ENCODE peak calls at places on chromosomes 6 and 20, in four cellular contexts. One of them, this sample, is unnamed.

GRCh38 chr6:168026925-168027324 is 29.5 kb downstream of the KIF25 start:
- DNase-seq in SK-N-SH: no peak
- DNase-seq in GM12878: no peak
- DNase-seq in K562: no peak
- DNase-seq in this sample: no peak

GRCh38 chr6:27894839-27895762 is 17.1 kb downstream of the OR2B2 start:
- DNase-seq in SK-N-SH: peak; percentile 64
- DNase-seq in GM12878: peak; percentile 66
- DNase-seq in K562: peak; percentile 75
- DNase-seq in this sample: peak; percentile 49

GRCh38 chr6:14286144-14286543 is 168.6 kb downstream of the CD83 start:
- DNase-seq in SK-N-SH: no peak
- DNase-seq in GM12878: no peak
- DNase-seq in K562: no peak
- DNase-seq in this sample: peak; percentile 43

GRCh38 chr6:108565893-108566292 is 5.2 kb downstream of the FOXO3 start:
- DNase-seq in SK-N-SH: no peak
- DNase-seq in GM12878: no peak
- DNase-seq in K562: no peak
- DNase-seq in this sample: no peak

GRCh38 chr6:29510746-29511300 is 23.1 kb upstream of the MAS1L start:
- DNase-seq in SK-N-SH: no peak
- DNase-seq in GM12878: no peak
- DNase-seq in K562: no peak
- DNase-seq in this sample: no peak

GRCh38 chr20:63059684-63060056 is 52.9 kb upstream of the BHLHE23 start:
- DNase-seq in SK-N-SH: no peak
- DNase-seq in GM12878: no peak
- DNase-seq in K562: no peak
- DNase-seq in this sample: no peak

GRCh38 chr20:15814903-15815302 is 758.3 kb downstream of the KIF16B start:
- DNase-seq in SK-N-SH: no peak
- DNase-seq in GM12878: no peak
- DNase-seq in K562: no peak
- DNase-seq in this sample: no peak

GRCh38 chr6:97147421-97147820 is 135.6 kb downstream of the MMS22L start:
- DNase-seq in SK-N-SH: no peak
- DNase-seq in GM12878: no peak
- DNase-seq in K562: no peak
- DNase-seq in this sample: no peak

GRCh38 chr6:134714679-134715078 is 235.2 kb downstream of the ALDH8A1 start:
- DNase-seq in SK-N-SH: no peak
- DNase-seq in GM12878: no peak
- DNase-seq in K562: no peak
- DNase-seq in this sample: no peak

GRCh38 chr20:53547664-53548239 is 45.9 kb downstream of the ZNF217 start:
- DNase-seq in SK-N-SH: peak; percentile 71
- DNase-seq in GM12878: peak; percentile 21
- DNase-seq in K562: peak; percentile 70
- DNase-seq in this sample: peak; percentile 75

GRCh38 chr6:34237316-34237721 is 646 bp downstream of the HMGA1 start:
- DNase-seq in SK-N-SH: peak; percentile 87
- DNase-seq in GM12878: no peak
- DNase-seq in K562: peak; percentile 79
- DNase-seq in this sample: no peak

GRCh38 chr6:28757429-28758045 is 166.2 kb downstream of the TRIM27 start:
- DNase-seq in SK-N-SH: no peak
- DNase-seq in GM12878: no peak
- DNase-seq in K562: peak; percentile 33
- DNase-seq in this sample: peak; percentile 83

GRCh38 chr20:5923493-5923892 is 26.8 kb downstream of the TRMT6 start:
- DNase-seq in SK-N-SH: no peak
- DNase-seq in GM12878: no peak
- DNase-seq in K562: no peak
- DNase-seq in this sample: no peak

GRCh38 chr6:116840091-116840490 is 11.2 kb upstream of the GPRC6A start:
- DNase-seq in SK-N-SH: no peak
- DNase-seq in GM12878: no peak
- DNase-seq in K562: peak; percentile 20
- DNase-seq in this sample: no peak

GRCh38 chr6:29564875-29565274 is 5.3 kb upstream of the UBD start:
- DNase-seq in SK-N-SH: no peak
- DNase-seq in GM12878: no peak
- DNase-seq in K562: no peak
- DNase-seq in this sample: no peak

GRCh38 chr6:11702039-11702795 is 76.4 kb downstream of the ADTRP start:
- DNase-seq in SK-N-SH: no peak
- DNase-seq in GM12878: no peak
- DNase-seq in K562: no peak
- DNase-seq in this sample: peak; percentile 51

GRCh38 chr6:138512615-138513014 is 13.3 kb upstream of the NHSL1 start:
- DNase-seq in SK-N-SH: no peak
- DNase-seq in GM12878: no peak
- DNase-seq in K562: no peak
- DNase-seq in this sample: no peak

GRCh38 chr6:145904391-145904790 is 59.8 kb downstream of the SHPRH start:
- DNase-seq in SK-N-SH: no peak
- DNase-seq in GM12878: peak; percentile 13
- DNase-seq in K562: no peak
- DNase-seq in this sample: no peak

GRCh38 chr6:145906144-145906543 is 58.0 kb downstream of the SHPRH start:
- DNase-seq in SK-N-SH: no peak
- DNase-seq in GM12878: no peak
- DNase-seq in K562: no peak
- DNase-seq in this sample: no peak

GRCh38 chr6:145899915-145900569 is 64.1 kb downstream of the SHPRH start:
- DNase-seq in SK-N-SH: no peak
- DNase-seq in GM12878: no peak
- DNase-seq in K562: no peak
- DNase-seq in this sample: no peak

GRCh38 chr6:145903356-145904102 is 60.6 kb downstream of the SHPRH start:
- DNase-seq in SK-N-SH: no peak
- DNase-seq in GM12878: no peak
- DNase-seq in K562: no peak
- DNase-seq in this sample: peak; percentile 10

DNA sequence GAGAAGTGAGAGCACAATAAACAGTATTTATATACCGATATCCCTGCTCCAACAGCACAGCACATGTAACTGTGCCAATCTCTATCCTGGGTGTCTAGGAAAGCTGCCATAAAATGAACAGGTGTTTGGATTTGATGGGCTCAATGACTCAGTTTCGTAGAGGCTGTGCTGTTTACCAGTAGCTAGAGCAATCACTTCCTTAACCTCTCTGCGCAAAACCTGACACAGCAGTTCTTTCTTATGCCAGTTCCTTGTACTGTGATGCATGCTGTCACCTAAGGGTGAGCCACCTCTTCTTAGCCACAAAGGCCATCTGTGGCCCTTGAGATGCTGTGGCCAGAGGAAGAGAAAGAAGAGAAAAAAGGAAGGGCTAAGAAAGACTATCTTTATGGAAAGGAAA is 59.3 kb downstream of the SHPRH start:
- DNase-seq in SK-N-SH: no peak
- DNase-seq in GM12878: no peak
- DNase-seq in K562: no peak
- DNase-seq in this sample: no peak
- TF ChIP-seq MAX in SK-N-SH: no peak
- TF ChIP-seq MAX in GM12878: no peak
- TF ChIP-seq MAX in K562: no peak
- TF ChIP-seq MAX in this sample: no peak

DNA sequence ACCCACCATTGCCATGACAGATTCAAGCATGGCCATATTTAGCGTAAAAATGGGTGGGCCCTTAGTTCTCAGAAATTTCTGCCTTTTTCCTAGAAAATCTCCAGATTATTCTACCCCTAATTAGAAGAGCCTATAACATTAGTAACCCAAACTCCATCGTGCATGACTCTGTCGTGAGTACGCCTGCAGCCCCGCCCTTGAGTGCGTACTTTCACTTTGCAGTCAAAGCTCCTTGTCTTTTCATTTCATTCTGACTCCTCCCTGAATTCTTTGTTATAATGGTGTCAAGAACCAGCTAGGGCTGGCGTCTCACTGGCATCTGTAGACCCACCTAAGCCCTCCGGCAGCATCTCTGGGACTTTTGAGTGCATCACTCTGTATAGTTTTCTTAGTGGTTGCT is 61.6 kb upstream of the NOX3 start:
- DNase-seq in SK-N-SH: no peak
- DNase-seq in GM12878: no peak
- DNase-seq in K562: no peak
- DNase-seq in this sample: no peak
- TF ChIP-seq RCOR1 in SK-N-SH: no peak
- TF ChIP-seq RCOR1 in GM12878: no peak
- TF ChIP-seq RCOR1 in K562: no peak
- TF ChIP-seq RCOR1 in this sample: no peak

GRCh38 chr20:24045621-24046020 is 57.0 kb upstream of the GGTLC1 start:
- DNase-seq in SK-N-SH: no peak
- DNase-seq in GM12878: no peak
- DNase-seq in K562: no peak
- DNase-seq in this sample: no peak
- TF ChIP-seq MAX in SK-N-SH: no peak
- TF ChIP-seq MAX in GM12878: no peak
- TF ChIP-seq MAX in K562: no peak
- TF ChIP-seq MAX in this sample: no peak

GRCh38 chr6:130405549-130405948 is 39.7 kb downstream of the TMEM200A start:
- DNase-seq in SK-N-SH: no peak
- DNase-seq in GM12878: no peak
- DNase-seq in K562: no peak
- DNase-seq in this sample: no peak

GRCh38 chr6:130412556-130413290 is 46.9 kb downstream of the TMEM200A start:
- DNase-seq in SK-N-SH: no peak
- DNase-seq in GM12878: no peak
- DNase-seq in K562: no peak
- DNase-seq in this sample: no peak

GRCh38 chr6:130411481-130411880 is 45.7 kb downstream of the TMEM200A start:
- DNase-seq in SK-N-SH: no peak
- DNase-seq in GM12878: no peak
- DNase-seq in K562: no peak
- DNase-seq in this sample: no peak

GRCh38 chr6:130406935-130407532 is 41.2 kb downstream of the TMEM200A start:
- DNase-seq in SK-N-SH: no peak
- DNase-seq in GM12878: no peak
- DNase-seq in K562: no peak
- DNase-seq in this sample: no peak

GRCh38 chr6:130409394-130410095 is 43.7 kb downstream of the TMEM200A start:
- DNase-seq in SK-N-SH: no peak
- DNase-seq in GM12878: no peak
- DNase-seq in K562: no peak
- DNase-seq in this sample: no peak
- TF ChIP-seq RCOR1 in SK-N-SH: no peak
- TF ChIP-seq RCOR1 in GM12878: no peak
- TF ChIP-seq RCOR1 in K562: no peak
- TF ChIP-seq RCOR1 in this sample: no peak